ENCODE peak calls at places on chromosomes 1 and 21, in five cellular contexts. One of them, this sample, is unnamed.

GRCh38 chr1:64440423-64440822 is 29.5 kb upstream of the CACHD1 start:
- ATAC-seq in stimulated activated naive CD8-positive, alpha-beta T cell treated with anti-CD3 and anti-CD28 coated beads, Interleukin-15, Interleukin-2, amounts not matched to agents 100 U/mL and 50 U/mL, for 24 hours: no peak
- ATAC-seq in left cardiac atrium: no peak
- ATAC-seq in T-cell: no peak
- ATAC-seq in upper lobe of right lung: no peak
- ATAC-seq in this sample: no peak

GRCh38 chr1:15938628-15939161 is 37.2 kb downstream of the ZBTB17 start:
- ATAC-seq in upper lobe of right lung: no peak
- ATAC-seq in stimulated activated naive CD8-positive, alpha-beta T cell treated with anti-CD3 and anti-CD28 coated beads, Interleukin-15, Interleukin-2, amounts not matched to agents 100 U/mL and 50 U/mL, for 24 hours: peak; percentile 42
- ATAC-seq in T-cell: no peak
- ATAC-seq in left cardiac atrium: no peak
- ATAC-seq in this sample: peak; percentile 55

GRCh38 chr1:51217101-51217500 is 19.0 kb upstream of the RNF11 start:
- ATAC-seq in stimulated activated naive CD8-positive, alpha-beta T cell treated with anti-CD3 and anti-CD28 coated beads, Interleukin-15, Interleukin-2, amounts not matched to agents 100 U/mL and 50 U/mL, for 24 hours: no peak
- ATAC-seq in T-cell: no peak
- ATAC-seq in upper lobe of right lung: no peak
- ATAC-seq in left cardiac atrium: no peak
- ATAC-seq in this sample: no peak

GRCh38 chr1:106680922-106681321 is 375.6 kb upstream of the PRMT6 start:
- ATAC-seq in upper lobe of right lung: peak; percentile 54
- ATAC-seq in stimulated activated naive CD8-positive, alpha-beta T cell treated with anti-CD3 and anti-CD28 coated beads, Interleukin-15, Interleukin-2, amounts not matched to agents 100 U/mL and 50 U/mL, for 24 hours: no peak
- ATAC-seq in T-cell: no peak
- ATAC-seq in left cardiac atrium: no peak
- ATAC-seq in this sample: no peak

GRCh38 chr1:235586413-235586812 is 63.2 kb downstream of the GNG4 start:
- ATAC-seq in T-cell: no peak
- ATAC-seq in upper lobe of right lung: no peak
- ATAC-seq in left cardiac atrium: no peak
- ATAC-seq in stimulated activated naive CD8-positive, alpha-beta T cell treated with anti-CD3 and anti-CD28 coated beads, Interleukin-15, Interleukin-2, amounts not matched to agents 100 U/mL and 50 U/mL, for 24 hours: no peak
- ATAC-seq in this sample: no peak

GRCh38 chr1:20732071-20732587 is 374 bp downstream of the SH2D5 start:
- ATAC-seq in stimulated activated naive CD8-positive, alpha-beta T cell treated with anti-CD3 and anti-CD28 coated beads, Interleukin-15, Interleukin-2, amounts not matched to agents 100 U/mL and 50 U/mL, for 24 hours: peak; percentile 65
- ATAC-seq in upper lobe of right lung: peak; percentile 72
- ATAC-seq in T-cell: peak; percentile 77
- ATAC-seq in left cardiac atrium: peak; percentile 80
- ATAC-seq in this sample: peak; percentile 46

GRCh38 chr1:23533288-23534130 is 2.5 kb upstream of the E2F2 start:
- ATAC-seq in stimulated activated naive CD8-positive, alpha-beta T cell treated with anti-CD3 and anti-CD28 coated beads, Interleukin-15, Interleukin-2, amounts not matched to agents 100 U/mL and 50 U/mL, for 24 hours: no peak
- ATAC-seq in T-cell: no peak
- ATAC-seq in left cardiac atrium: no peak
- ATAC-seq in upper lobe of right lung: peak; percentile 71
- ATAC-seq in this sample: peak; percentile 70

GRCh38 chr21:33071878-33072306 is 2.0 kb downstream of the OLIG1 start:
- ATAC-seq in stimulated activated naive CD8-positive, alpha-beta T cell treated with anti-CD3 and anti-CD28 coated beads, Interleukin-15, Interleukin-2, amounts not matched to agents 100 U/mL and 50 U/mL, for 24 hours: no peak
- ATAC-seq in upper lobe of right lung: peak; percentile 5
- ATAC-seq in left cardiac atrium: peak; percentile 23
- ATAC-seq in T-cell: no peak
- ATAC-seq in this sample: no peak

GRCh38 chr1:26138974-26139558 is 19.8 kb upstream of the FAM110D start:
- ATAC-seq in stimulated activated naive CD8-positive, alpha-beta T cell treated with anti-CD3 and anti-CD28 coated beads, Interleukin-15, Interleukin-2, amounts not matched to agents 100 U/mL and 50 U/mL, for 24 hours: no peak
- ATAC-seq in left cardiac atrium: no peak
- ATAC-seq in upper lobe of right lung: peak; percentile 43
- ATAC-seq in T-cell: peak; percentile 71
- ATAC-seq in this sample: no peak

GRCh38 chr1:242206994-242207393 is 208.1 kb upstream of the MAP1LC3C start:
- ATAC-seq in upper lobe of right lung: no peak
- ATAC-seq in left cardiac atrium: no peak
- ATAC-seq in T-cell: no peak
- ATAC-seq in stimulated activated naive CD8-positive, alpha-beta T cell treated with anti-CD3 and anti-CD28 coated beads, Interleukin-15, Interleukin-2, amounts not matched to agents 100 U/mL and 50 U/mL, for 24 hours: no peak
- ATAC-seq in this sample: no peak

GRCh38 chr1:160366731-160367515 is at the start of gene NHLH1:
- ATAC-seq in T-cell: no peak
- ATAC-seq in left cardiac atrium: no peak
- ATAC-seq in upper lobe of right lung: no peak
- ATAC-seq in stimulated activated naive CD8-positive, alpha-beta T cell treated with anti-CD3 and anti-CD28 coated beads, Interleukin-15, Interleukin-2, amounts not matched to agents 100 U/mL and 50 U/mL, for 24 hours: peak; percentile 19
- ATAC-seq in this sample: no peak

GRCh38 chr1:155324717-155325595 is 4.3 kb downstream of the RUSC1 start:
- ATAC-seq in left cardiac atrium: peak; percentile 3
- ATAC-seq in stimulated activated naive CD8-positive, alpha-beta T cell treated with anti-CD3 and anti-CD28 coated beads, Interleukin-15, Interleukin-2, amounts not matched to agents 100 U/mL and 50 U/mL, for 24 hours: no peak
- ATAC-seq in T-cell: no peak
- ATAC-seq in upper lobe of right lung: peak; percentile 6
- ATAC-seq in this sample: no peak

GRCh38 chr1:224727351-224727750 is 111.2 kb downstream of the CNIH3 start:
- ATAC-seq in left cardiac atrium: no peak
- ATAC-seq in upper lobe of right lung: no peak
- ATAC-seq in stimulated activated naive CD8-positive, alpha-beta T cell treated with anti-CD3 and anti-CD28 coated beads, Interleukin-15, Interleukin-2, amounts not matched to agents 100 U/mL and 50 U/mL, for 24 hours: no peak
- ATAC-seq in T-cell: no peak
- ATAC-seq in this sample: no peak

GRCh38 chr1:17551755-17552234 is 12.3 kb downstream of the ARHGEF10L start:
- ATAC-seq in left cardiac atrium: peak; percentile 45
- ATAC-seq in T-cell: no peak
- ATAC-seq in stimulated activated naive CD8-positive, alpha-beta T cell treated with anti-CD3 and anti-CD28 coated beads, Interleukin-15, Interleukin-2, amounts not matched to agents 100 U/mL and 50 U/mL, for 24 hours: no peak
- ATAC-seq in upper lobe of right lung: peak; percentile 45
- ATAC-seq in this sample: no peak

GRCh38 chr1:221912230-221912629 is 170.3 kb upstream of the DUSP10 start:
- ATAC-seq in upper lobe of right lung: no peak
- ATAC-seq in stimulated activated naive CD8-positive, alpha-beta T cell treated with anti-CD3 and anti-CD28 coated beads, Interleukin-15, Interleukin-2, amounts not matched to agents 100 U/mL and 50 U/mL, for 24 hours: peak; percentile 89
- ATAC-seq in left cardiac atrium: no peak
- ATAC-seq in T-cell: no peak
- ATAC-seq in this sample: peak; percentile 90

GRCh38 chr1:205633421-205633976 is 1.7 kb upstream of the ELK4 start:
- ATAC-seq in T-cell: no peak
- ATAC-seq in upper lobe of right lung: no peak
- ATAC-seq in stimulated activated naive CD8-positive, alpha-beta T cell treated with anti-CD3 and anti-CD28 coated beads, Interleukin-15, Interleukin-2, amounts not matched to agents 100 U/mL and 50 U/mL, for 24 hours: no peak
- ATAC-seq in left cardiac atrium: no peak
- ATAC-seq in this sample: no peak

GRCh38 chr1:203173566-203173965 is 2.1 kb downstream of the MYBPH start:
- ATAC-seq in left cardiac atrium: no peak
- ATAC-seq in upper lobe of right lung: no peak
- ATAC-seq in stimulated activated naive CD8-positive, alpha-beta T cell treated with anti-CD3 and anti-CD28 coated beads, Interleukin-15, Interleukin-2, amounts not matched to agents 100 U/mL and 50 U/mL, for 24 hours: no peak
- ATAC-seq in T-cell: no peak
- ATAC-seq in this sample: no peak

GRCh38 chr21:25970254-25970930 is 200.2 kb downstream of the APP start:
- ATAC-seq in T-cell: no peak
- ATAC-seq in left cardiac atrium: peak; percentile 78
- ATAC-seq in stimulated activated naive CD8-positive, alpha-beta T cell treated with anti-CD3 and anti-CD28 coated beads, Interleukin-15, Interleukin-2, amounts not matched to agents 100 U/mL and 50 U/mL, for 24 hours: no peak
- ATAC-seq in upper lobe of right lung: no peak
- ATAC-seq in this sample: no peak

GRCh38 chr21:44952929-44953627 is 13.2 kb downstream of the SLX9 start:
- ATAC-seq in T-cell: no peak
- ATAC-seq in stimulated activated naive CD8-positive, alpha-beta T cell treated with anti-CD3 and anti-CD28 coated beads, Interleukin-15, Interleukin-2, amounts not matched to agents 100 U/mL and 50 U/mL, for 24 hours: no peak
- ATAC-seq in upper lobe of right lung: no peak
- ATAC-seq in left cardiac atrium: no peak
- ATAC-seq in this sample: no peak

GRCh38 chr21:40155563-40155962 is 288.3 kb downstream of the PCP4 start:
- ATAC-seq in stimulated activated naive CD8-positive, alpha-beta T cell treated with anti-CD3 and anti-CD28 coated beads, Interleukin-15, Interleukin-2, amounts not matched to agents 100 U/mL and 50 U/mL, for 24 hours: no peak
- ATAC-seq in left cardiac atrium: no peak
- ATAC-seq in upper lobe of right lung: no peak
- ATAC-seq in T-cell: no peak
- ATAC-seq in this sample: no peak

GRCh38 chr1:213443415-213443814 is 392.4 kb downstream of the RPS6KC1 start:
- ATAC-seq in stimulated activated naive CD8-positive, alpha-beta T cell treated with anti-CD3 and anti-CD28 coated beads, Interleukin-15, Interleukin-2, amounts not matched to agents 100 U/mL and 50 U/mL, for 24 hours: no peak
- ATAC-seq in left cardiac atrium: no peak
- ATAC-seq in T-cell: no peak
- ATAC-seq in upper lobe of right lung: no peak
- ATAC-seq in this sample: no peak

GRCh38 chr1:182054698-182055326 is 6.7 kb downstream of the ZNF648 start:
- ATAC-seq in T-cell: peak; percentile 59
- ATAC-seq in stimulated activated naive CD8-positive, alpha-beta T cell treated with anti-CD3 and anti-CD28 coated beads, Interleukin-15, Interleukin-2, amounts not matched to agents 100 U/mL and 50 U/mL, for 24 hours: no peak
- ATAC-seq in upper lobe of right lung: peak; percentile 75
- ATAC-seq in left cardiac atrium: no peak
- ATAC-seq in this sample: no peak

GRCh38 chr21:42309753-42310213 is 5.4 kb downstream of the TFF3 start:
- ATAC-seq in upper lobe of right lung: peak; percentile 73
- ATAC-seq in left cardiac atrium: peak; percentile 32
- ATAC-seq in T-cell: peak; percentile 67
- ATAC-seq in stimulated activated naive CD8-positive, alpha-beta T cell treated with anti-CD3 and anti-CD28 coated beads, Interleukin-15, Interleukin-2, amounts not matched to agents 100 U/mL and 50 U/mL, for 24 hours: peak; percentile 55
- ATAC-seq in this sample: peak; percentile 62

GRCh38 chr1:214553142-214553710 is 1.8 kb upstream of the PTPN14 start:
- ATAC-seq in upper lobe of right lung: no peak
- ATAC-seq in left cardiac atrium: no peak
- ATAC-seq in stimulated activated naive CD8-positive, alpha-beta T cell treated with anti-CD3 and anti-CD28 coated beads, Interleukin-15, Interleukin-2, amounts not matched to agents 100 U/mL and 50 U/mL, for 24 hours: no peak
- ATAC-seq in T-cell: no peak
- ATAC-seq in this sample: no peak

GRCh38 chr1:33119050-33119449 is 38.1 kb downstream of the AZIN2 start:
- ATAC-seq in upper lobe of right lung: peak; percentile 12
- ATAC-seq in left cardiac atrium: no peak
- ATAC-seq in stimulated activated naive CD8-positive, alpha-beta T cell treated with anti-CD3 and anti-CD28 coated beads, Interleukin-15, Interleukin-2, amounts not matched to agents 100 U/mL and 50 U/mL, for 24 hours: no peak
- ATAC-seq in T-cell: no peak
- ATAC-seq in this sample: no peak

GRCh38 chr1:30008372-30008997 is 714.9 kb downstream of the MATN1 start:
- ATAC-seq in upper lobe of right lung: no peak
- ATAC-seq in T-cell: no peak
- ATAC-seq in stimulated activated naive CD8-positive, alpha-beta T cell treated with anti-CD3 and anti-CD28 coated beads, Interleukin-15, Interleukin-2, amounts not matched to agents 100 U/mL and 50 U/mL, for 24 hours: no peak
- ATAC-seq in left cardiac atrium: no peak
- ATAC-seq in this sample: no peak

This sample was measured in activated T-helper 17 cell treated with anti-CD3 and anti-CD28 coated beads, Interleukin-2, amount 50 U/mL, for 72 hours.